ENCODE peak calls at places on chromosome 4, in ten cellular contexts. T, O, G, H, A, K, M, D, X and I are unnamed samples.

GRCh38 chr4:124754671-124755070 is 42.1 kb upstream of the ANKRD50 start:
- DNase-seq in K (no peak), M (no peak), O (no peak), G (no peak), X (no peak), T (no peak), A (no peak), D (no peak), H (no peak), I (no peak)

GRCh38 chr4:138451264-138451663 is 209.1 kb upstream of the SLC7A11 start:
- DNase-seq in H (no peak), G (no peak), A (no peak), O (no peak), D (no peak), M (no peak), K (no peak), X (no peak), T (no peak), I (no peak)

GRCh38 chr4:24473309-24473721 is 111.0 kb downstream of the DHX15 start:
- DNase-seq in H (no peak), X (no peak), T (no peak), M (peak), G (no peak), O (peak), A (peak), K (peak), D (peak), I (no peak)

GRCh38 chr4:171565130-171565788 is 247.9 kb upstream of the GALNTL6 start:
- DNase-seq in X (no peak), D (no peak), H (no peak), M (no peak), T (no peak), K (no peak), G (no peak), A (no peak), O (no peak), I (no peak)

GRCh38 chr4:169062861-169063197 is 52.8 kb upstream of the CBR4 start:
- DNase-seq in O (no peak), H (no peak), X (no peak), D (no peak), A (no peak), K (no peak), G (no peak), T (no peak), M (no peak), I (no peak)

GRCh38 chr4:152369903-152370296 is 166.0 kb downstream of the FBXW7 start:
- DNase-seq in T (no peak), H (no peak), K (no peak), X (no peak), G (no peak), D (no peak), O (peak), M (no peak), A (no peak), I (no peak)

GRCh38 chr4:168534535-168534934 is 37.7 kb downstream of the PALLD start:
- DNase-seq in A (no peak), X (no peak), H (no peak), O (no peak), G (no peak), K (no peak), D (no peak), M (no peak), T (no peak), I (no peak)

GRCh38 chr4:184437988-184438774 is 36.2 kb downstream of the IRF2 start:
- DNase-seq in X (no peak), D (no peak), T (no peak), K (no peak), H (no peak), A (no peak), O (peak), M (no peak), G (no peak), I (no peak)

GRCh38 chr4:102196221-102196620 is 149.1 kb downstream of the SLC39A8 start:
- DNase-seq in D (no peak), M (no peak), H (no peak), A (peak), G (no peak), K (no peak), O (peak), T (no peak), X (no peak), I (no peak)